ENCODE peak calls at places on chromosomes 1 and 21, in nine cellular contexts. B, Q, L, X, T, I, U, P and W are unnamed samples.

GRCh38 chr1:10380594-10381275 is 18.1 kb upstream of the PGD start:
- DNase-seq in X (no peak), B (no peak), T (peak), Q (no peak), I (no peak), L (no peak), U (no peak), P (no peak), W (no peak)

GRCh38 chr21:35971824-35972223 is 88.5 kb downstream of the SETD4 start:
- DNase-seq in X (no peak), I (no peak), Q (no peak), P (no peak), T (no peak), L (no peak), U (no peak), B (no peak), W (no peak)

GRCh38 chr1:42439940-42440339 is 15.9 kb downstream of the ZMYND12 start:
- DNase-seq in I (no peak), U (no peak), L (no peak), X (no peak), B (no peak), Q (no peak), T (peak), P (no peak), W (no peak)

GRCh38 chr1:159916240-159917051 is 8.9 kb downstream of the TAGLN2 start:
- DNase-seq in T (peak), P (no peak), U (no peak), Q (no peak), L (no peak), X (no peak), B (no peak), I (no peak), W (no peak)

GRCh38 chr1:2350486-2350885 is 40.9 kb downstream of the MORN1 start:
- DNase-seq in L (no peak), Q (no peak), T (no peak), I (no peak), U (peak), P (no peak), B (no peak), X (no peak), W (no peak)

GRCh38 chr1:151130837-151131586 is 15.4 kb downstream of the SEMA6C start:
- DNase-seq in B (peak), L (peak), U (peak), P (peak), X (peak), Q (no peak), I (peak), T (peak), W (no peak)

GRCh38 chr1:7479544-7479943 is 291.6 kb upstream of the VAMP3 start:
- DNase-seq in P (no peak), I (no peak), B (no peak), Q (no peak), T (no peak), X (no peak), L (no peak), U (no peak), W (no peak)

GRCh38 chr1:228452194-228453021 is 34.8 kb upstream of the RNF187 start:
- DNase-seq in Q (no peak), B (no peak), P (no peak), U (no peak), X (no peak), L (no peak), T (peak), I (no peak), W (no peak)

GRCh38 chr21:46208761-46209721 is 19.5 kb downstream of the LSS start:
- DNase-seq in I (no peak), B (no peak), P (no peak), X (peak), L (no peak), Q (no peak), U (peak), T (no peak), W (no peak)

GRCh38 chr1:206550446-206550845 is 43.1 kb downstream of the RASSF5 start:
- DNase-seq in T (no peak), U (no peak), Q (no peak), L (no peak), X (no peak), I (no peak), P (no peak), B (no peak), W (no peak)

GRCh38 chr1:26828352-26829093 is 2.0 kb downstream of the ZDHHC18 start:
- DNase-seq in U (no peak), Q (no peak), P (no peak), B (no peak), T (no peak), I (no peak), X (no peak), L (no peak), W (peak)

GRCh38 chr21:27480841-27481261 is 514.0 kb upstream of the ADAMTS5 start:
- DNase-seq in T (peak), B (no peak), P (no peak), X (no peak), I (no peak), U (no peak), L (no peak), Q (peak), W (no peak)

GRCh38 chr1:181551249-181551648 is 67.9 kb downstream of the CACNA1E start:
- DNase-seq in L (no peak), X (no peak), Q (no peak), T (no peak), U (peak), I (no peak), B (no peak), P (no peak), W (no peak)

GRCh38 chr21:45259206-45259795 is 28.4 kb downstream of the POFUT2 start:
- DNase-seq in B (no peak), X (no peak), T (no peak), P (no peak), I (no peak), U (no peak), Q (no peak), L (no peak), W (no peak)

GRCh38 chr1:43872280-43872679 is 61.3 kb upstream of the ARTN start:
- DNase-seq in P (no peak), B (no peak), Q (no peak), I (no peak), L (no peak), T (no peak), U (no peak), X (no peak), W (no peak)

GRCh38 chr1:214234635-214235025 is 46.3 kb upstream of the SMYD2 start:
- DNase-seq in P (no peak), U (no peak), I (no peak), Q (no peak), X (no peak), T (peak), B (no peak), L (no peak), W (no peak)

GRCh38 chr1:68651115-68651514 is 154.2 kb upstream of the DEPDC1 start:
- DNase-seq in B (no peak), I (no peak), P (no peak), L (no peak), Q (no peak), T (no peak), X (no peak), U (no peak), W (no peak)

GRCh38 chr1:225769687-225770086 is 7.9 kb upstream of the SRP9 start:
- DNase-seq in T (peak), L (no peak), P (no peak), Q (no peak), I (no peak), U (no peak), B (no peak), X (no peak), W (no peak)

GRCh38 chr1:182109780-182110179 is 48.3 kb upstream of the ZNF648 start:
- DNase-seq in Q (no peak), B (no peak), T (no peak), I (no peak), X (no peak), P (no peak), U (no peak), L (no peak), W (no peak)

GRCh38 chr1:208254862-208255261 is 10.7 kb upstream of the PLXNA2 start:
- DNase-seq in U (no peak), L (no peak), Q (no peak), X (no peak), T (peak), P (no peak), I (no peak), B (no peak), W (no peak)

GRCh38 chr1:98749152-98749756 is 87.7 kb downstream of the SNX7 start:
- DNase-seq in P (no peak), I (no peak), Q (no peak), U (no peak), B (no peak), X (no peak), L (no peak), T (peak), W (no peak)

GRCh38 chr1:235329139-235329808 is 904 bp downstream of the GGPS1 start:
- DNase-seq in U (no peak), B (no peak), I (peak), X (peak), T (peak), Q (peak), P (peak), L (peak), W (peak)

GRCh38 chr1:43853161-43853921 is 80.3 kb upstream of the ARTN start:
- DNase-seq in P (no peak), Q (peak), I (no peak), U (no peak), T (peak), X (no peak), L (no peak), B (no peak), W (no peak)

GRCh38 chr1:177209357-177209756 is 38.6 kb downstream of the BRINP2 start:
- DNase-seq in X (no peak), L (no peak), I (no peak), B (peak), P (no peak), Q (no peak), T (peak), U (peak), W (no peak)

GRCh38 chr21:40143822-40144525 is 276.7 kb downstream of the PCP4 start:
- DNase-seq in X (peak), U (no peak), B (peak), L (peak), Q (peak), I (no peak), P (no peak), T (peak), W (peak)

GRCh38 chr1:115555446-115555845 is 86.3 kb upstream of the VANGL1 start:
- DNase-seq in L (no peak), U (no peak), I (no peak), X (no peak), P (no peak), B (no peak), T (no peak), Q (no peak), W (no peak)

GRCh38 chr1:61451214-61451968 is 273.6 kb downstream of the TM2D1 start:
- DNase-seq in X (no peak), I (no peak), U (no peak), L (no peak), B (no peak), T (no peak), P (no peak), Q (no peak), W (no peak)

GRCh38 chr1:220420700-220421099 is 107.2 kb upstream of the MARK1 start:
- DNase-seq in I (no peak), T (no peak), L (no peak), U (no peak), B (no peak), P (no peak), X (no peak), Q (no peak), W (no peak)

GRCh38 chr21:16455978-16456377 is 726.2 kb downstream of the USP25 start:
- DNase-seq in B (no peak), L (no peak), T (peak), Q (no peak), P (no peak), X (no peak), I (no peak), U (peak), W (no peak)

GRCh38 chr1:53536606-53537005 is 77.4 kb downstream of the DMRTB1 start:
- DNase-seq in L (no peak), B (no peak), P (no peak), X (no peak), I (no peak), U (no peak), Q (no peak), T (no peak), W (no peak)

GRCh38 chr1:13830616-13831280 is 130.8 kb downstream of the PRDM2 start:
- DNase-seq in L (no peak), P (no peak), Q (no peak), T (no peak), I (no peak), U (no peak), B (no peak), X (no peak), W (no peak)

GRCh38 chr1:3515774-3516480 is 61.5 kb downstream of the ARHGEF16 start:
- DNase-seq in B (no peak), L (no peak), U (no peak), X (no peak), I (no peak), Q (peak), P (no peak), T (no peak), W (no peak)

GRCh38 chr1:48524892-48525467 is 53.0 kb upstream of the SPATA6 start:
- DNase-seq in T (no peak), Q (no peak), I (no peak), P (no peak), B (no peak), U (no peak), L (no peak), X (no peak), W (no peak)

GRCh38 chr1:156671804-156672203 is 5.4 kb downstream of the NES start:
- DNase-seq in L (no peak), X (no peak), T (no peak), B (no peak), I (no peak), P (no peak), U (no peak), Q (no peak), W (no peak)

GRCh38 chr1:87279966-87280535 is 48.6 kb upstream of the LMO4 start:
- DNase-seq in Q (peak), B (no peak), T (peak), X (no peak), P (no peak), U (no peak), L (no peak), I (no peak), W (no peak)

GRCh38 chr1:188672153-188672552 is 1805.5 kb downstream of the BRINP3 start:
- DNase-seq in I (no peak), U (no peak), P (no peak), B (no peak), X (no peak), T (no peak), Q (no peak), L (no peak), W (no peak)

GRCh38 chr1:171590022-171590421 is 32.0 kb upstream of the MYOCOS start:
- DNase-seq in X (no peak), I (no peak), B (no peak), T (peak), P (no peak), U (no peak), L (no peak), Q (no peak), W (no peak)

GRCh38 chr1:165863346-165863745 is 35.9 kb downstream of the UCK2 start:
- DNase-seq in B (no peak), X (no peak), P (no peak), I (no peak), T (no peak), Q (no peak), L (no peak), U (no peak), W (no peak)